ENCODE peak calls at places on chromosomes 13 and 19, in six cellular contexts. I is ascending aorta; W is CD8-positive, alpha-beta T cell; N is GM12878; Q is upper lobe of right lung; B is Panc1. V is an unnamed sample. For H3K4me1, the result is how much of the 10 kb centered on the place peaks cover.

GRCh38 chr19:14383898-14384669 is 2.8 kb downstream of the ADGRE5 start:
- DNase-seq in I (no peak), W (peak), N (no peak), Q (no peak), B (no peak), V (peak)

GRCh38 chr19:41801682-41802317 is 5.4 kb downstream of the CEACAM3 start:
- DNase-seq in I (no peak), W (no peak), N (no peak), Q (no peak), B (no peak), V (no peak)

GRCh38 chr13:74206061-74206561 is 71.9 kb upstream of the KLF12 start:
- DNase-seq in I (no peak), W (no peak), N (no peak), Q (no peak), B (no peak), V (no peak)

GRCh38 chr19:34277244-34277643 is 22.9 kb downstream of the GARRE1 start:
- DNase-seq in I (no peak), W (no peak), N (no peak), Q (no peak), B (no peak), V (no peak)

GRCh38 chr13:93248627-93249047 is 22.0 kb downstream of the GPC6 start:
- DNase-seq in I (no peak), W (no peak), N (no peak), Q (peak), B (no peak), V (no peak)

GRCh38 chr13:101875717-101876393 is 423.4 kb downstream of the ITGBL1 start:
- DNase-seq in I (no peak), W (no peak), N (no peak), Q (no peak), B (peak), V (no peak)

GRCh38 chr19:19428746-19429145 is 23.3 kb downstream of the GATAD2A start:
- DNase-seq in I (no peak), W (no peak), N (no peak), Q (no peak), B (no peak), V (no peak)

GRCh38 chr19:40530091-40530901 is 46.4 kb upstream of the SHKBP1 start:
- DNase-seq in I (no peak), W (no peak), N (no peak), Q (no peak), B (no peak), V (no peak)

GRCh38 chr13:97426695-97427094 is 7.3 kb upstream of the RAP2A start:
- DNase-seq in I (no peak), W (no peak), N (no peak), Q (no peak), B (no peak), V (no peak)

GRCh38 chr19:4534836-4535658 is at the start of gene PLIN5:
- DNase-seq in I (no peak), W (peak), N (peak), Q (peak), B (no peak), V (peak)

GRCh38 chr19:3046621-3047306 is 15.5 kb downstream of the TLE5 start:
- DNase-seq in I (no peak), W (no peak), N (no peak), Q (no peak), B (no peak), V (no peak)

GRCh38 chr19:14562660-14563589 is 8.9 kb downstream of the NDUFB7 start:
- DNase-seq in I (no peak), W (no peak), N (no peak), Q (no peak), B (no peak), V (no peak)

GRCh38 chr13:40275155-40275554 is 391.3 kb downstream of the FOXO1 start:
- DNase-seq in I (no peak), W (no peak), N (no peak), Q (no peak), B (no peak), V (no peak)

GRCh38 chr13:30446122-30446500 is 19.6 kb downstream of the HMGB1 start:
- DNase-seq in I (no peak), W (no peak), N (no peak), Q (no peak), B (no peak), V (no peak)

GRCh38 chr13:75871059-75871458 is 234.9 kb downstream of the LMO7 start:
- DNase-seq in I (no peak), W (no peak), N (no peak), Q (no peak), B (no peak), V (no peak)

GRCh38 chr19:16112778-16113177 is 1.1 kb downstream of the RAB8A start:
- DNase-seq in I (no peak), W (no peak), N (no peak), Q (no peak), B (no peak), V (no peak)

GRCh38 chr19:8696993-8697392 is 1.6 kb downstream of the ACTL9 start:
- DNase-seq in I (no peak), W (no peak), N (no peak), Q (no peak), B (no peak), V (no peak)

GRCh38 chr19:8697671-8698432 is 743 bp downstream of the ACTL9 start:
- DNase-seq in I (no peak), W (no peak), N (no peak), Q (no peak), B (no peak), V (no peak)

GRCh38 chr19:8699908-8700307 is 1.3 kb upstream of the ACTL9 start:
- DNase-seq in I (no peak), W (no peak), N (no peak), Q (no peak), B (no peak), V (no peak)

GRCh38 chr19:8695911-8696310 is 2.7 kb downstream of the ACTL9 start:
- DNase-seq in I (no peak), W (no peak), N (no peak), Q (no peak), B (no peak), V (no peak)

DNA sequence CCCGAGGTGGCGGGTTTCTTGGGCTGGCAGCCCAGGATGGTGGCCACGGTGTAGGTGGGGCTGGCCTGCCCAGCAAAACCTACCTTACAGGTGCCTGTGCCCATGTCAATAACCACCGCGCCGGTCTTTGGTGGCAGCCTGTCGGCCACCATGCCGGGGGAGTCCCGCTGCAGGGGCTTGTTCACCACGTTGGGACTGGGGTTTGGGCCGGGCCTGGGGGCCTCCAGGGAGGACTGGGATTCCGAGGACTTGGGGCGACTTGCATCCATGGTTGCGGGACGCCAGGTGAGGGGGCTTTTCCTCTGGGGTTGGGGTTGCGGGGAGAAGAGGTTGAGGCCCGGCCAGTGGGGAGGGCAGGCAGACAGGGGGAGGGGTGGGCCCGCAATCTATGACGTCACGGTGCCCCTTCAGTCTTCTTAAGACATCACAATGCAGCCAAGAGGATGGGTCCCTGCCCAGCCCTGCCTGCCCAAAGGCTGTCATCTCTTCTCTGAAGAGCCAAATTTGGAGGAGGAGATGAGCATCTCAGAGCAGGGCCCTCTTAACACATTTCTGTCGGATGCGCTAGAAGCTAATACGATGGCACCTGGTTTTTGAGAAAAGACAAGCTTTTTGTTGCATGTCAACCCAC is at the start of gene ACTL9:
- DNase-seq in I (no peak), W (no peak), N (no peak), Q (no peak), B (no peak), V (no peak)
- H3K4me3 ChIP-seq in I (no peak), W (no peak), N (no peak), Q (no peak), B (no peak), V (no peak)

DNA sequence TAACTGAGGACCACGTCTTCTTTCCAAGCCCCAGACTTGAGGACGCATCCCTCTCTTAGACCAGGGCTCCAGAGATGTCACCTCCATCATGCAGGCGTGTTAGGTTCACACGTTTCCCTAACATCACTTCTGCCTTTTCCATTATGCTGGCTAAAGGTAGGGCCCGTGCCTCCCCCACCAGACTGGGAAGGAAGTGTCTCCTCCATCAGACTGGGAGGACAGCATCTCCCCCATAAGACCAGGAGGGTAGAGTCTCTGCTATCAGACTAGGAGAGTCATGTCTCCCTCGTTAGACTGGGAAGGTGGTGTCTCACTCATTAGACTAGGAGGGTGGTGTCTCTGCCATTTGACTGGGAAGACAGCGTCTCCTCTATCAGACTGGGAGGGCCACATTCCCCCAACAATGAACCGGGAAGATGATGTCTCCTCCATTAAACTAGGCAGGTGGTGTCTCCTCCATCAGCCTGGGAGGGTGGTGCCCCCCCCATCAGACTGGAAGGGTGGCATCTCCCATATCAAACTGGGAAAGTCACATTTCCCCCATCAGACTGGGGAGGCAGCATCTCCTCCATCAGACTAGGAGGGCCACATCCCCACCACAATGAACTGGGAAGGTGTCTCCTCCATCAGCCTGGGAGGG is 18.1 kb upstream of the SPC24 start:
- DNase-seq in I (no peak), W (no peak), N (no peak), Q (no peak), B (no peak), V (no peak)
- H3K4me1 ChIP-seq in I (under half), W (under half), N (under half), Q (under half), B (under half), V (under half)

DNA sequence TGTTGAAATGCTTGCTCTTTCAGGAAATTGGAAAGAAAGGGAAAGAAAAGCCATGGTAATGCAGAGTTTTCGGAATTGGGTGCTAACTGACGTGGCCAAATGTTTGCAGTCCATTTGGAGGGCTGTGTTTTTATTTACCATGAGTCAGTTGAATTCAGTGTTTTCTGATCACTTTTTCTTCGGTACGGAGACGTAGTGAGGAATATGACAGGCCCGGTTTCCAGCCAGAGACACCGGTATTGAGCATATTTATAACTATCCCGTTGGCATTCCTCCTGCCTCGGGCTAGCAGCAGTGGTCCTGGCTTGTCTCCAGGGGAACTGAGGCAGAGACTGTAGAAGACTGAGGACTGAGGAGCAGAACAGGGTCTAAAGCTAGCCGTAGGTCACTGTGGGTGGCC is 1.0 kb downstream of the CDC16 start:
- DNase-seq in I (no peak), W (no peak), N (no peak), Q (no peak), B (no peak), V (no peak)
- H3K4me3 ChIP-seq in I (peak), W (peak), N (peak), Q (peak), B (peak), V (peak)

GRCh38 chr19:18289471-18290066 is 8.1 kb upstream of the JUND start:
- DNase-seq in I (no peak), W (no peak), N (no peak), Q (no peak), B (no peak), V (no peak)
- H3K4me1 ChIP-seq in I (under half), W (half or more), N (under half), Q (under half), B (under half), V (under half)

GRCh38 chr19:52322429-52322828 is 13.6 kb upstream of the ZNF610 start:
- DNase-seq in I (no peak), W (no peak), N (no peak), Q (no peak), B (no peak), V (no peak)
- H3K4me3 ChIP-seq in I (no peak), W (peak), N (no peak), Q (no peak), B (no peak), V (no peak)

DNA sequence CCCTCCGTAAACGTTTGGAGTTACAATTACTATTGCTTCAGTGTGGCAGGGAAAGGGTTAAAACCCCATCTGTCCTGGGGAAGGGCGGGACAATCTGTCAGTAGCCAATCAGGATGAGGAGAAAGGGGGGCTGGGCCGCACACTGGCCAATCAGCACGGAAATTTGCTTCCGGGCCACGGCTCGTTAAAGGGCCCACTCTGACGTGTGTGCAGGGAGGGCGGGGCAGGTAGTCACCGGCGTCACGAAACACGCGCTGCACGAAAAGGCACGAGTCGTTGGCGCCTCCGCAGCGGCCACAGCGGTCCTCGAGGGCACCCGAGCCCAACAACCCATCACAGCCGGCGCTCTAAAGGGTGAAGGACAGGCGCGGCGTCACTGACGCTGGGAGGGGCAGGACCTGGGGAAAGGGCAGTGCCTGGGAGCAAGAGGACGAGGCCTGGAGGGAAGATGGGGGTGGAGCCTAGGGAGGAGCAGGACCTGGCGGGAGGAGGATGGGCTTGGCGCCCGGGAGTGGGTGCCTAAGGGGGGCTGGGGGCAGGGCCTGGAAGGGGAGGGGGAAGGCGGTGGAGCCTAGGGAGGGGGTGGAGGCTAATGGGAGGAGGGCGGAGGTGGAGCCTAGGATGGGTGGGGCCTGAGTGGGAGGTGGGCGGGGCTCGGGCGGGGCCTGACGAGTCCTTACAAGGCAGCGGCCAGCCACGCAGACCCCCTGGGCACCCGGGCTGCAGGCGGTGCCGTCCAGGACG is 4.9 kb downstream of the ADAMTSL5 start:
- DNase-seq in I (peak), W (peak), N (peak), Q (peak), B (peak), V (peak)
- H3K4me1 ChIP-seq in I (under half), W (under half), N (under half), Q (under half), B (under half), V (under half)

V was measured in right atrium auricular region.